ENCODE peak calls at places on chromosomes 3 and 15, in four cellular contexts. L is mesendoderm, K is H9, T is H1. C is an unnamed sample.

GRCh38 chr15:41487802-41488201 is 5.9 kb upstream of the ITPKA start:
- DNase-seq in L (no peak), K (no peak), T (no peak), C (no peak)

GRCh38 chr3:114175204-114175987 is 3.5 kb downstream of the DRD3 start:
- DNase-seq in L (no peak), K (no peak), T (no peak), C (no peak)

GRCh38 chr15:75945953-75946352 is 42.3 kb downstream of the FBXO22 start:
- DNase-seq in L (no peak), K (no peak), T (no peak), C (peak; percentile 68)

GRCh38 chr15:42665827-42666226 is 71.1 kb downstream of the CDAN1 start:
- DNase-seq in L (peak; percentile 96), K (no peak), T (no peak), C (no peak)

GRCh38 chr3:138043266-138044029 is 33.5 kb downstream of the CLDN18 start:
- DNase-seq in L (no peak), K (no peak), T (no peak), C (peak; percentile 32)

GRCh38 chr3:184155644-184156521 is 706 bp downstream of the DVL3 start:
- DNase-seq in L (peak; percentile 61), K (peak; percentile 46), T (no peak), C (peak; percentile 60)

GRCh38 chr3:112734718-112735350 is 93.9 kb upstream of the CCDC80 start:
- DNase-seq in L (peak; percentile 88), K (peak; percentile 80), T (peak; percentile 70), C (peak; percentile 75)

GRCh38 chr3:111801697-111802655 is 57.1 kb upstream of the PHLDB2 start:
- DNase-seq in L (no peak), K (no peak), T (no peak), C (peak; percentile 88)

GRCh38 chr3:77053769-77054168 is 13.9 kb downstream of the ROBO2 start:
- DNase-seq in L (no peak), K (no peak), T (no peak), C (peak; percentile 2)

GRCh38 chr3:151839313-151839631 is 25.4 kb downstream of the AADAC start:
- DNase-seq in L (no peak), K (no peak), T (no peak), C (no peak)

GRCh38 chr3:133377396-133377795 is 22.5 kb upstream of the BFSP2 start:
- DNase-seq in L (peak; percentile 64), K (no peak), T (no peak), C (peak; percentile 43)

GRCh38 chr15:64045774-64046346 is 425 bp downstream of the DAPK2 start:
- DNase-seq in L (no peak), K (peak; percentile 46), T (no peak), C (no peak)

GRCh38 chr3:119743921-119744320 is 38.0 kb upstream of the NR1I2 start:
- DNase-seq in L (no peak), K (no peak), T (no peak), C (no peak)

GRCh38 chr3:47895241-47895640 is 92.3 kb downstream of the DHX30 start:
- DNase-seq in L (no peak), K (no peak), T (no peak), C (no peak)

GRCh38 chr15:68228143-68228970 is 1.2 kb downstream of the CLN6 start:
- DNase-seq in L (peak; percentile 46), K (no peak), T (no peak), C (peak; percentile 36)

GRCh38 chr15:51782357-51782896 is 31.0 kb downstream of the TMOD2 start:
- DNase-seq in L (peak; percentile 48), K (no peak), T (no peak), C (no peak)

GRCh38 chr3:43892535-43892934 is 201.8 kb downstream of the ABHD5 start:
- DNase-seq in L (no peak), K (no peak), T (no peak), C (no peak)

GRCh38 chr3:43871627-43872245 is 181.0 kb downstream of the ABHD5 start:
- DNase-seq in L (no peak), K (peak; percentile 25), T (no peak), C (peak; percentile 28)

GRCh38 chr3:147049901-147050300 is 356.4 kb downstream of the ZIC4 start:
- DNase-seq in L (no peak), K (no peak), T (no peak), C (no peak)

GRCh38 chr15:40782609-40783227 is 12.9 kb downstream of the C15orf62 start:
- DNase-seq in L (peak; percentile 73), K (peak; percentile 81), T (peak; percentile 46), C (peak; percentile 34)

GRCh38 chr3:72739521-72740466 is 108.5 kb downstream of the SHQ1 start:
- DNase-seq in L (peak; percentile 29), K (no peak), T (no peak), C (no peak)

GRCh38 chr15:31374986-31375385 is 48.4 kb downstream of the KLF13 start:
- DNase-seq in L (no peak), K (no peak), T (no peak), C (no peak)

GRCh38 chr15:31375772-31376171 is 49.1 kb downstream of the KLF13 start:
- DNase-seq in L (no peak), K (no peak), T (no peak), C (no peak)

GRCh38 chr15:31373970-31374369 is 47.3 kb downstream of the KLF13 start:
- DNase-seq in L (no peak), K (no peak), T (no peak), C (no peak)

GRCh38 chr15:31373096-31373865 is 46.6 kb downstream of the KLF13 start:
- DNase-seq in L (no peak), K (no peak), T (no peak), C (no peak)

DNA sequence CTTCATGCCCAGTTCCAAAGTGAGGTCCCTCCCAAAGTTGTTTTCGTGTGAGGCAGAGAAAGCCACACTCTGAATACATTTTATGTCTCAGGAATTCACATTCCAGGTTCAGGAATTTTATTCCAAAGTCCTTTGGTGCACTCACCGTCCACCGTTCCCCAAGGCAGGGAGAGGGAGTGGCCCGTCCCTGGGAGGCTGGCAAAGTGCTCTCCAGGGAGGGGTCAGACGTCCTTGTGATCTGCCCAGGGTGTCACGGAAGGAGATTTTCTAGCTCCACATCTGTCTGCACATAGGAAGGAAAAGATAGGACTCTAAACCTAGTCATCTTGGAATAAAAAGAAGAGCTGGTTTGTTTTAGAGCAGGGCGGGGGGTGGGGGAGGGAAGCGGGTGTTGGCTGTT is 47.9 kb downstream of the KLF13 start:
- DNase-seq in L (no peak), K (no peak), T (no peak), C (no peak)
- H2BK5ac ChIP-seq in L (no peak overlapping the region), K (no peak overlapping the region), T (no peak overlapping the region), C (no peak overlapping the region)

GRCh38 chr3:41175365-41175764 is 23.9 kb upstream of the CTNNB1 start:
- DNase-seq in L (peak; percentile 77), K (no peak), T (no peak), C (peak; percentile 11)

GRCh38 chr3:41176554-41176953 is 22.8 kb upstream of the CTNNB1 start:
- DNase-seq in L (no peak), K (no peak), T (no peak), C (peak; percentile 68)

GRCh38 chr3:41174703-41174964 is 24.7 kb upstream of the CTNNB1 start:
- DNase-seq in L (no peak), K (no peak), T (no peak), C (no peak)

GRCh38 chr3:41169038-41169437 is 30.3 kb upstream of the CTNNB1 start:
- DNase-seq in L (no peak), K (no peak), T (no peak), C (peak; percentile 18)

DNA sequence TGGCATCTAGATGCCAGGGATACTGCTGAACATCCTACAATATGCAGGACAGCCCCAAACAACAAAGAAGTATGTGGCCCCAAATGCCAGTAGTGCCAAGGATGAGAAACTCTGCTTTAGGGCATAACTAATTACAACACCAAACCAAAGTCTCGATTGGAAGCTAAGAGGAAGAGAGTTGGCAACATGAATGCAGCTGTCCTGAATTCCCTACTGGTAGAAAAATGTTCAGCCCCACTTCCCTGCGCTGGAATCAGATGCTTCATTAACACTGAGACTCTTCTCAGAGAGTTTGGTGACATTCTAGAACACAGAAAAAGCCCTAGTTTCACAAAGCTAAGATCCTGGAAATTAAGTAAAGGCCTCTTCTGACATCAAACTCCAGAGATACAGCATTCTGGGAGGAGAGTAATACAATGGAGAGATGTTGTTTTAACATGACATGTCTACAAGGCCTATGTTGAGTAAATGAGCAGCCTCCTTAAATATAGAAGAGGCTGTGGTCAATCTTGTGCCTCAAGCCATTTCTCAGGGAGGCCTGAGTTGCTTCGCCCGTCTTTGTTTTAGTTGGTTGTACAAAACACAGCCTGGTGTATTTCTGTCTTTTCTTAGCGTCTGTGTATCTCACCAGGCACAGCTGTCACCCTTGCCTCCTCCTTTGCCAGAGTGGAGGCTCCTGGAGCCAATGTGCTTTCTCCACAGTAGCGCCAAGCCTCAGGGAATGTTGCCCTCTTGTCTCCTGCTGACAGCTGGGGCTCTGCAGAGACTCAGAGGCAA is 25.2 kb upstream of the CTNNB1 start:
- DNase-seq in L (no peak), K (no peak), T (no peak), C (peak; percentile 41)
- H2BK5ac ChIP-seq in L (no peak overlapping the region), K (no peak overlapping the region), T (no peak overlapping the region), C (no peak overlapping the region)

DNA sequence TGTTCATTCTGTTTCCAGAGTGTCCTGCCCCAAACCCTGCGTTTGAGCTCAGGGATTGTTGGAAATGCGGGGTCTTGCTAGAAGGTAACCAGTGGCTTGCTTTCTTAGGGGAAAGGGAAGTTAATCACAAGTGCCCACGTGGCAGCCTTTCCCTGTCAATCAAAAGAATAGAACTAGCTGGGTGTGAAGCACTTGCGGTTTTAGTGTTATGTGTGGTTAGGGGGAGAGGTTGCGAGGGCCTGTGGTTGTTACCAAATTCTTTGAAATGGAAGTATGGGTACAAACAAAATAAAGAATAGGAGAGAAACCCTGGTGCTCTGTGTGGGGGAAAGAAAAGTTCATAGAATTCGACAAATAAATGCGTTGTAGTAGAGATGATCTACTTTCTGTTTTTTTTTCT is 67.6 kb downstream of the FNDC3B start:
- DNase-seq in L (no peak), K (no peak), T (no peak), C (no peak)
- H2BK5ac ChIP-seq in L (no peak overlapping the region), K (no peak overlapping the region), T (no peak overlapping the region), C (no peak overlapping the region)

DNA sequence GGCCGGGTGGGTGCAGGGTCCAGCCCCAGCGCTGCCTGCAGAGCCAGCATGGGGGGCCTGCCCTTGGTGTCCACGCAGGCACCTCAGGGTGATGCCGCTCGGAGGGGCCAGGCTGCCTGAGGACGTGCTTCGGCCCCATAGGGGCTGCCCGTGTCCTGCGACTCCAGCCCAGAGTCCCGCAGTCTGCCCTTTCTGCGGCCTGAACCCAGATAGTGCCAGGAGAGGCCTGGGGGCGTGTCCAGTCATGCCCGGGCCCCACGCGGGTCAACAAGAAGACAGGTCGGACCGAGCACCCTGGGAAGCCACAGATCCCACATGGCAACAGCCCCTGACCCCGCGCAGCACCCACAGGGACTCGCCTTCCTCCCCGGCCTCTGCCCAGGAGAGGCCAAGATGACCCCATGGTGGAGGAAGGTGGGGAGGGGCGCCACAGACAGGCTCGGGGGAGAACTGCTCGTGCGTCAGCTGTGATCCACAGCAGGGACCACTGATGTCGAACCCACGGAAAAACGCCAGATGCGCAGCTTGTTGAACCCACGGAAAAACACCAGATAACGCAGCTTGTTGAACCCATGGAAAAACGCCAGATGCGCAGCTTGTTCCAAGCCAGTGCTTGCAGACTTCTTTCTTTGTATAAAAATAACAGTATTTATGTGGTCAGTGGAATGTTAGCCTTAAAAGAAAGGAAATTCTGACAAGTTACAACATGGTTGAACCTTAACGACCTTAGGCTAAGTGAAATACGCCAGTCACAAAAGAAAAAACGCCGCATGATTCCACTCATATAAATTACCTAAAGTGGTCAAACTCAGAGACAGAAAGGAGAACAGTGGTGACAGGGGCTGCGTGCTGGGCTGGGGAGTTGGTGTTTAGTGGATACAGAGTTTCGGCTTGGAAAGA is 28.5 kb downstream of the CYFIP1 start:
- DNase-seq in L (no peak), K (no peak), T (no peak), C (peak; percentile 44)
- H2BK5ac ChIP-seq in L (no peak overlapping the region), K (no peak overlapping the region), T (peak overlapping the region; percentile 9), C (no peak overlapping the region)

C was measured in mesenchymal stem cell.